ENCODE peak calls at places on chromosomes 11 and 22, in five cellular contexts. L is CD8-positive, alpha-beta memory T cell; G is stimulated activated CD8-positive, alpha-beta memory T cell treated with anti-CD3 and anti-CD28 coated beads, Interleukin-15, amount 100 ng/mL, for 24 hours; D is neuronal stem cell; H is GM23248. J is an unnamed sample.

GRCh38 chr11:23725752-23726151 is 771.1 kb upstream of the LUZP2 start:
- DNase-seq in H (peak), D (no peak), G (no peak), L (no peak), J (no peak)

GRCh38 chr11:100602716-100603115 is 84.4 kb upstream of the ARHGAP42 start:
- DNase-seq in D (no peak), L (no peak), G (no peak), H (peak), J (peak)

GRCh38 chr22:50700387-50701075 is 27.9 kb downstream of the SHANK3 start:
- DNase-seq in H (no peak), L (peak), D (no peak), G (no peak), J (no peak)

GRCh38 chr11:109859325-109859724 is 233.9 kb upstream of the ZC3H12C start:
- DNase-seq in D (no peak), H (peak), L (no peak), G (no peak), J (peak)

GRCh38 chr11:69274531-69275016 is 19.4 kb upstream of the MYEOV start:
- DNase-seq in D (no peak), L (no peak), H (no peak), G (no peak), J (peak)

GRCh38 chr11:63896071-63896470 is 20.9 kb downstream of the RCOR2 start:
- DNase-seq in L (no peak), G (no peak), D (no peak), H (no peak), J (no peak)

GRCh38 chr11:64918056-64918455 is 1.0 kb upstream of the ATG2A start:
- DNase-seq in D (no peak), G (no peak), L (no peak), H (peak), J (peak)

GRCh38 chr22:29724843-29725242 is 5.0 kb downstream of the CABP7 start:
- DNase-seq in H (no peak), G (no peak), L (no peak), D (no peak), J (no peak)

GRCh38 chr11:36478700-36479329 is 31.3 kb downstream of the TRAF6 start:
- DNase-seq in D (peak), H (peak), L (no peak), G (no peak), J (peak)

GRCh38 chr11:33564856-33565453 is 135.7 kb downstream of the C11orf91 start:
- DNase-seq in G (no peak), D (no peak), H (no peak), L (no peak), J (no peak)

GRCh38 chr11:10385696-10386095 is 69.4 kb upstream of the AMPD3 start:
- DNase-seq in G (no peak), L (no peak), D (no peak), H (peak), J (no peak)

GRCh38 chr11:125338435-125338834 is 157.6 kb downstream of the FEZ1 start:
- DNase-seq in D (no peak), G (no peak), H (no peak), L (no peak), J (no peak)

GRCh38 chr11:132623496-132623895 is 908.8 kb downstream of the OPCML start:
- DNase-seq in L (no peak), H (no peak), G (no peak), D (no peak), J (no peak)

GRCh38 chr22:23889620-23890019 is 4.6 kb upstream of the MIF start:
- DNase-seq in L (no peak), G (no peak), H (peak), D (no peak), J (no peak)

GRCh38 chr11:107689317-107690202 is 22.3 kb downstream of the SLN start:
- DNase-seq in H (peak), D (peak), G (peak), L (peak), J (peak)

GRCh38 chr11:3155691-3156258 is 9.3 kb downstream of the OSBPL5 start:
- DNase-seq in L (no peak), D (no peak), G (no peak), H (peak), J (no peak)

GRCh38 chr11:68855205-68855978 is 13.7 kb upstream of the CPT1A start:
- DNase-seq in G (no peak), L (no peak), H (peak), D (no peak), J (no peak)

GRCh38 chr11:78337554-78337924 is 80.1 kb downstream of the GAB2 start:
- DNase-seq in D (no peak), H (no peak), L (no peak), G (no peak), J (no peak)